ENCODE peak calls at places on chromosomes 12 and 14, in nine cellular contexts. A is GM23338; X is stimulated activated CD8-positive, alpha-beta memory T cell treated with anti-CD3 and anti-CD28 coated beads, Interleukin-12 subunit alpha, Interleukin-12 subunit beta, amount 100 ng/mL, for 1 hour; W is mammary epithelial cell; L is left colon; N is astrocyte of the spinal cord; K is H1; T is stimulated activated CD4-positive, alpha-beta T cell treated with anti-CD3 and anti-CD28 coated beads, TNF-alpha, amount 100 ng/mL, for 24 hours; S is astrocyte of the cerebellum. C is an unnamed sample.

GRCh38 chr14:32986791-32987545 is 48.3 kb downstream of the NPAS3 start:
- DNase-seq in A (peak), T (no peak), N (peak), X (no peak), W (no peak), L (no peak), K (no peak), S (peak), C (peak)

GRCh38 chr12:59149995-59150642 is 229.8 kb upstream of the LRIG3 start:
- DNase-seq in L (no peak), T (no peak), X (no peak), S (peak), A (peak), W (peak), N (peak), K (no peak), C (peak)

GRCh38 chr12:103493199-103493598 is 2.6 kb downstream of the C12orf42 start:
- DNase-seq in W (peak), T (no peak), A (no peak), X (no peak), K (no peak), L (no peak), N (no peak), S (no peak), C (no peak)

GRCh38 chr12:122374707-122375106 is 47.8 kb downstream of the CLIP1 start:
- DNase-seq in S (no peak), X (no peak), N (no peak), W (no peak), T (no peak), A (no peak), K (no peak), L (no peak), C (no peak)

GRCh38 chr12:16606117-16606200 is at the start of gene LMO3:
- DNase-seq in L (no peak), N (no peak), A (no peak), K (no peak), W (no peak), X (no peak), S (no peak), T (no peak), C (no peak)

GRCh38 chr12:25557830-25558436 is 4.8 kb upstream of the LMNTD1 start:
- DNase-seq in L (peak), S (peak), T (no peak), N (peak), K (no peak), W (peak), X (no peak), A (peak), C (peak)

GRCh38 chr12:1429980-1430379 is 164.4 kb downstream of the FBXL14 start:
- DNase-seq in S (peak), T (no peak), L (no peak), A (no peak), N (peak), W (peak), X (no peak), K (no peak), C (no peak)

GRCh38 chr12:106914796-106915634 is 40.7 kb upstream of the TMEM263 start:
- DNase-seq in S (no peak), N (no peak), W (no peak), X (no peak), L (no peak), T (no peak), A (no peak), K (no peak), C (no peak)

GRCh38 chr12:7101694-7102131 is 7.3 kb downstream of the C1RL start:
- DNase-seq in W (no peak), K (no peak), S (no peak), T (no peak), N (no peak), X (no peak), A (peak), L (no peak), C (no peak)

GRCh38 chr14:76867536-76868452 is 41.6 kb downstream of the LRRC74A start:
- DNase-seq in K (no peak), A (no peak), T (no peak), W (no peak), N (no peak), X (no peak), S (no peak), L (peak), C (no peak)

GRCh38 chr14:95157987-95158712 is 821 bp upstream of the DICER1 start:
- DNase-seq in A (peak), N (no peak), K (no peak), S (no peak), T (peak), L (no peak), X (no peak), W (no peak), C (no peak)

GRCh38 chr12:52434760-52435530 is 774 bp upstream of the KRT75 start:
- DNase-seq in T (no peak), L (no peak), K (no peak), W (peak), X (no peak), A (no peak), N (no peak), S (no peak), C (no peak)

GRCh38 chr14:105419305-105420091 is at the start of gene MTA1:
- DNase-seq in A (peak), K (no peak), T (no peak), W (no peak), S (no peak), L (peak), N (no peak), X (no peak), C (no peak)

GRCh38 chr14:30874999-30875787 is 834 bp downstream of the COCH start:
- DNase-seq in L (peak), X (no peak), S (no peak), K (peak), N (no peak), A (peak), T (no peak), W (no peak), C (no peak)

GRCh38 chr14:76574416-76574815 is 186.9 kb upstream of the VASH1 start:
- DNase-seq in S (no peak), L (no peak), T (no peak), N (no peak), X (no peak), K (no peak), A (no peak), W (no peak), C (no peak)

GRCh38 chr12:6932766-6933165 is 5.0 kb downstream of the ATN1 start:
- DNase-seq in N (no peak), A (no peak), K (no peak), L (no peak), S (no peak), X (no peak), W (no peak), T (no peak), C (no peak)

GRCh38 chr12:112029326-112029725 is 16.1 kb downstream of the ERP29 start:
- DNase-seq in A (no peak), K (no peak), L (no peak), T (no peak), X (no peak), W (no peak), S (no peak), N (no peak), C (no peak)

GRCh38 chr14:71665157-71665556 is 267.1 kb upstream of the RGS6 start:
- DNase-seq in X (no peak), N (peak), T (no peak), S (peak), L (no peak), W (peak), K (no peak), A (no peak), C (no peak)

GRCh38 chr12:95949801-95950206 is 6.7 kb downstream of the AMDHD1 start:
- DNase-seq in L (no peak), A (no peak), S (no peak), T (no peak), W (no peak), X (no peak), K (no peak), N (no peak), C (no peak)

GRCh38 chr14:52522033-52522432 is 30.3 kb downstream of the TXNDC16 start:
- DNase-seq in S (no peak), X (no peak), K (no peak), A (no peak), T (no peak), W (no peak), N (no peak), L (no peak), C (no peak)